ENCODE peak calls at places on chromosomes 4 and X, in five cellular contexts. R is A549; Y is CD8-positive, alpha-beta T cell; U is Panc1; M is stomach. Z is an unnamed sample.

GRCh38 chrX:133859860-133860259 is 125.5 kb downstream of the GPC3 start:
- DNase-seq in R (no peak), Y (no peak), M (no peak), U (no peak), Z (no peak)

GRCh38 chr4:112075129-112075753 is 70.0 kb upstream of the FAM241A start:
- DNase-seq in Y (no peak), U (peak; percentile 47), R (peak; percentile 22), M (no peak), Z (no peak)

GRCh38 chr4:1014395-1015167 is 3.2 kb downstream of the FGFRL1 start:
- DNase-seq in Y (no peak), R (no peak), M (no peak), U (no peak), Z (no peak)

GRCh38 chrX:97126020-97126419 is 242.3 kb downstream of the RPA4 start:
- DNase-seq in U (no peak), Y (no peak), R (no peak), M (no peak), Z (no peak)

GRCh38 chr4:1260418-1261106 is 11.6 kb upstream of the CTBP1 start:
- DNase-seq in U (no peak), R (no peak), M (no peak), Y (no peak), Z (no peak)

GRCh38 chr4:87011340-87012034 is 76.7 kb downstream of the AFF1 start:
- DNase-seq in Y (no peak), M (no peak), U (peak; percentile 59), R (peak; percentile 49), Z (no peak)

GRCh38 chrX:46554942-46555341 is 9.7 kb upstream of the ZNF674 start:
- DNase-seq in Y (no peak), U (no peak), R (no peak), M (no peak), Z (no peak)

GRCh38 chr4:67371563-67371962 is 173.7 kb downstream of the CENPC start:
- DNase-seq in R (no peak), M (no peak), U (no peak), Y (no peak), Z (no peak)

GRCh38 chr4:27154706-27155105 is 294.1 kb downstream of the STIM2 start:
- DNase-seq in R (no peak), Y (no peak), U (no peak), M (no peak), Z (no peak)

GRCh38 chrX:8067754-8068469 is 103.2 kb downstream of the VCX2 start:
- DNase-seq in Y (no peak), M (no peak), U (no peak), R (no peak), Z (no peak)

GRCh38 chrX:113470166-113470565 is 629.5 kb upstream of the AMOT start:
- DNase-seq in R (no peak), Y (no peak), M (no peak), U (no peak), Z (no peak)

GRCh38 chr4:78566834-78567501 is 15.4 kb downstream of the ANXA3 start:
- DNase-seq in R (no peak), U (no peak), M (no peak), Y (no peak), Z (no peak)

GRCh38 chrX:39859991-39860861 is 237.5 kb downstream of the BCOR start:
- DNase-seq in Y (peak; percentile 50), M (peak; percentile 34), U (no peak), R (peak; percentile 26), Z (peak; percentile 37)

GRCh38 chrX:73922856-73923429 is 359.9 kb downstream of the CHIC1 start:
- DNase-seq in U (no peak), R (no peak), M (no peak), Y (no peak), Z (no peak)

GRCh38 chrX:107135965-107136307 is 17.3 kb upstream of the RBM41 start:
- DNase-seq in M (no peak), Y (no peak), U (no peak), R (no peak), Z (no peak)

GRCh38 chr4:15758294-15758693 is 19.8 kb upstream of the CD38 start:
- DNase-seq in R (no peak), U (no peak), Y (no peak), M (no peak), Z (no peak)

GRCh38 chr4:2621419-2621818 is 85.0 kb downstream of the FAM193A start:
- DNase-seq in U (no peak), R (no peak), M (no peak), Y (no peak), Z (no peak)

GRCh38 chr4:181432347-181432746 is 810.9 kb upstream of the TENM3 start:
- DNase-seq in U (no peak), Y (no peak), R (no peak), M (no peak), Z (no peak)

GRCh38 chr4:7904108-7904516 is 35.5 kb downstream of the AFAP1 start:
- DNase-seq in U (no peak), M (no peak), Y (no peak), R (no peak), Z (no peak)

GRCh38 chr4:97656034-97656720 is 487.1 kb downstream of the STPG2 start:
- DNase-seq in M (no peak), Y (no peak), R (peak; percentile 1), U (no peak), Z (no peak)

GRCh38 chr4:45530498-45530897 is 593.4 kb downstream of the GABRG1 start:
- DNase-seq in Y (no peak), U (no peak), R (no peak), M (no peak), Z (no peak)

GRCh38 chrX:133569217-133569616 is 153.9 kb upstream of the GPC4 start:
- DNase-seq in R (no peak), U (no peak), Y (no peak), M (no peak), Z (no peak)

GRCh38 chrX:135737361-135738071 is 24.1 kb downstream of the CT45A1 start:
- DNase-seq in Y (no peak), U (no peak), M (no peak), R (no peak), Z (no peak)

GRCh38 chrX:45622538-45622937 is 421.9 kb upstream of the DIPK2B start:
- DNase-seq in Y (no peak), M (no peak), U (no peak), R (no peak), Z (no peak)

GRCh38 chr4:186029731-186030421 is 39.1 kb upstream of the TLR3 start:
- DNase-seq in U (no peak), Y (no peak), M (peak; percentile 78), R (no peak), Z (peak; percentile 91)

GRCh38 chr4:119087121-119087520 is 48.5 kb upstream of the MYOZ2 start:
- DNase-seq in R (no peak), M (no peak), U (no peak), Y (no peak), Z (no peak)

GRCh38 chrX:114472788-114473187 is 111.1 kb upstream of the HTR2C start:
- DNase-seq in Y (no peak), R (no peak), M (no peak), U (no peak), Z (no peak)

GRCh38 chrX:46791927-46792825 is 33.3 kb upstream of the SLC9A7 start:
- DNase-seq in M (peak; percentile 41), U (peak; percentile 85), Y (no peak), R (peak; percentile 65), Z (no peak)

GRCh38 chr4:2803624-2804448 is 11.0 kb downstream of the SH3BP2 start:
- DNase-seq in R (no peak), U (no peak), M (no peak), Y (no peak), Z (peak; percentile 69)

GRCh38 chr4:94352996-94353395 is 10.4 kb upstream of the HPGDS start:
- DNase-seq in M (no peak), Y (no peak), U (no peak), R (no peak), Z (no peak)

GRCh38 chr4:39043697-39044363 is 11.6 kb upstream of the TMEM156 start:
- DNase-seq in U (no peak), M (no peak), R (no peak), Y (no peak), Z (no peak)

GRCh38 chr4:185309770-185310169 is 86.0 kb downstream of the LRP2BP start:
- DNase-seq in U (no peak), Y (no peak), R (no peak), M (no peak), Z (no peak)

GRCh38 chr4:10962246-10962645 is 277.7 kb upstream of the CLNK start:
- DNase-seq in U (no peak), R (no peak), Y (no peak), M (no peak), Z (no peak)

GRCh38 chrX:64394874-64395567 is at the start of gene MTMR8:
- DNase-seq in Y (peak; percentile 62), M (peak; percentile 77), U (no peak), R (peak; percentile 54), Z (peak; percentile 66)
- H3K4me3 ChIP-seq in Y (peak within 1 kb of the TSS; percentile 60), M (peak within 1 kb of the TSS; percentile 61), U (peak within 1 kb of the TSS; percentile 77), R (peak within 1 kb of the TSS; percentile 72), Z (peak within 1 kb of the TSS; percentile 62)

DNA sequence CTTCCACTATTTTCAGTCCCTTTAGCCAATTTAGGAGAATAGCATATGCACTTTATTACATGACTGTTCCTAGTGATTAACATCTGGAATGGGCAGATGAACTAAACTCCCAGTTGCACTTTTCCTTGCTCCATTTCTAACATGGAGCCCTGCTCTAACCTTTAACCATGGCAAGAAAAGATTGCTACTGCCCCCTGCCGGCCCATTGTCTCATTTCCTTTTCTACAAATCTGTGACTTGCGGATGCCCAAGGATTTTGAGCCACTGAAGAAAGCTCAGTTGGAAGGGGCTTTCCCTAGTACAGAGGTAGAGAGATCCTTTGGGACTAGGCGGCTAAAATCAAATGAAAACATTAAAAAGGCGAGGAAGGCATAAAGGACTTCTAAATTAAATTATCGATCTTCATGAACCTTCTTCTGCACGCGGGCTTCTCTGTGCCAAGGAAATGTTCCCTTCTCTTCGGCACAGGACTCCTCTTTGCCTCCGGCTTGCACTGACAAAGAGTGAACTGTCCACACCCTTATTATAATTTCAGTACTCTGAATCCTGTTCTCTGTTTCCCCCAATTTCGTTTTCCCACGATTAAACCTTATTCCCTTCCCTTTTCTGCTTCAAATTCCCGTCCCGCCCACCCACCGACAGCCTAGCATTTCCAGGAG is 578 bp upstream of the GLRA2 start:
- DNase-seq in M (peak; percentile 69), R (peak; percentile 8), Y (peak; percentile 0), U (peak; percentile 2), Z (peak; percentile 31)
- TF ChIP-seq CTCF in M (no peak), R (peak; percentile 46), Y (no peak), U (peak; percentile 50), Z (no peak)

GRCh38 chr4:65139998-65140397 is 530.3 kb downstream of the EPHA5 start:
- DNase-seq in U (no peak), Y (no peak), R (no peak), M (no peak), Z (no peak)
- H3K4me1 ChIP-seq in U (no peaks in the 10 kb centered on the region), Y (no peaks in the 10 kb centered on the region), R (no peaks in the 10 kb centered on the region), M (no peaks in the 10 kb centered on the region), Z (no peaks in the 10 kb centered on the region)

GRCh38 chr4:174451897-174452296 is 70.4 kb downstream of the HPGD start:
- DNase-seq in Y (no peak), U (no peak), M (no peak), R (no peak), Z (no peak)
- H3K4me3 ChIP-seq in Y (no peak overlapping the region), U (no peak overlapping the region), M (no peak overlapping the region), R (no peak overlapping the region), Z (no peak overlapping the region)

GRCh38 chrX:130155564-130155963 is 10.1 kb downstream of the AIFM1 start:
- DNase-seq in R (no peak), U (no peak), M (no peak), Y (no peak), Z (no peak)
- TF ChIP-seq CTCF in R (no peak), U (no peak), M (no peak), Y (no peak), Z (no peak)

GRCh38 chr4:102817613-102818268 is 9.6 kb downstream of the UBE2D3 start:
- DNase-seq in M (no peak), U (no peak), Y (no peak), R (no peak), Z (no peak)
- H3K4me1 ChIP-seq in M (peaks cover 100% of the 10 kb centered on the region), U (peaks cover 52% of the 10 kb centered on the region), Y (peaks cover 95% of the 10 kb centered on the region), R (peaks cover 77% of the 10 kb centered on the region), Z (peaks cover 64% of the 10 kb centered on the region)